ENCODE peak calls at places on chromosome 4, in eight cellular contexts. Y, Z, F, S, E, P, Q and U are unnamed samples.

GRCh38 chr4:133565379-133565778 is 416.3 kb downstream of the PCDH10 start:
- DNase-seq in Y (no peak), Z (no peak), F (no peak), S (peak; percentile 71), E (no peak), P (peak; percentile 74), Q (no peak), U (no peak)

GRCh38 chr4:2689114-2689513 is 67.0 kb downstream of the TNIP2 start:
- DNase-seq in Y (no peak), Z (no peak), F (no peak), S (no peak), E (peak; percentile 16), P (no peak), Q (no peak), U (no peak)

GRCh38 chr4:7546809-7547367 is 112.2 kb upstream of the PSAPL1 start:
- DNase-seq in Y (no peak), Z (no peak), F (no peak), S (no peak), E (peak; percentile 51), P (peak; percentile 30), Q (no peak), U (no peak)

GRCh38 chr4:176920694-176921093 is 128.0 kb upstream of the VEGFC start:
- DNase-seq in Y (no peak), Z (no peak), F (no peak), S (peak; percentile 83), E (peak; percentile 27), P (peak; percentile 50), Q (no peak), U (no peak)

GRCh38 chr4:2761035-2761923 is 5.1 kb upstream of the TNIP2 start:
- DNase-seq in Y (peak; percentile 59), Z (peak; percentile 85), F (no peak), S (peak; percentile 61), E (no peak), P (no peak), Q (no peak), U (peak; percentile 33)

GRCh38 chr4:157045507-157046127 is 30.3 kb upstream of the GLRB start:
- DNase-seq in Y (no peak), Z (peak; percentile 9), F (no peak), S (peak; percentile 77), E (peak; percentile 61), P (peak; percentile 74), Q (no peak), U (peak; percentile 34)

GRCh38 chr4:139951051-139951450 is 202.9 kb downstream of the MAML3 start:
- DNase-seq in Y (peak; percentile 62), Z (no peak), F (no peak), S (peak; percentile 59), E (no peak), P (peak; percentile 72), Q (no peak), U (peak; percentile 13)

GRCh38 chr4:139709660-139710059 is 44.0 kb downstream of the MGST2 start:
- DNase-seq in Y (no peak), Z (no peak), F (no peak), S (no peak), E (no peak), P (no peak), Q (no peak), U (no peak)

GRCh38 chr4:8765084-8765483 is 106.6 kb downstream of the HMX1 start:
- DNase-seq in Y (no peak), Z (no peak), F (no peak), S (no peak), E (no peak), P (no peak), Q (no peak), U (no peak)

GRCh38 chr4:10117424-10118354 is 1.1 kb upstream of the WDR1 start:
- DNase-seq in Y (peak; percentile 76), Z (peak; percentile 48), F (no peak), S (no peak), E (no peak), P (no peak), Q (no peak), U (no peak)

GRCh38 chr4:101835121-101835904 is 44.8 kb downstream of the BANK1 start:
- DNase-seq in Y (no peak), Z (no peak), F (no peak), S (peak; percentile 83), E (no peak), P (peak; percentile 35), Q (no peak), U (no peak)

GRCh38 chr4:6360385-6360784 is 90.7 kb downstream of the WFS1 start:
- DNase-seq in Y (no peak), Z (no peak), F (no peak), S (no peak), E (no peak), P (no peak), Q (no peak), U (no peak)

GRCh38 chr4:51858605-51859211 is 15.8 kb downstream of the DCUN1D4 start:
- DNase-seq in Y (no peak), Z (no peak), F (no peak), S (no peak), E (no peak), P (no peak), Q (no peak), U (no peak)

GRCh38 chr4:147617841-147618421 is 734 bp downstream of the TMEM184C start:
- DNase-seq in Y (no peak), Z (no peak), F (no peak), S (no peak), E (no peak), P (no peak), Q (no peak), U (peak; percentile 13)

GRCh38 chr4:44668521-44668920 is 9.7 kb upstream of the GUF1 start:
- DNase-seq in Y (no peak), Z (no peak), F (no peak), S (no peak), E (no peak), P (no peak), Q (no peak), U (no peak)

GRCh38 chr4:176404591-176404990 is 84.8 kb downstream of the SPCS3 start:
- DNase-seq in Y (no peak), Z (no peak), F (no peak), S (peak; percentile 80), E (peak; percentile 16), P (peak; percentile 52), Q (no peak), U (no peak)

GRCh38 chr4:152668338-152668964 is 11.3 kb downstream of the TMEM154 start:
- DNase-seq in Y (no peak), Z (no peak), F (no peak), S (no peak), E (no peak), P (no peak), Q (no peak), U (no peak)

GRCh38 chr4:167218022-167218608 is 16.2 kb downstream of the SPOCK3 start:
- DNase-seq in Y (no peak), Z (no peak), F (no peak), S (peak; percentile 45), E (no peak), P (no peak), Q (no peak), U (no peak)

GRCh38 chr4:14874990-14875389 is 127.3 kb upstream of the CPEB2 start:
- DNase-seq in Y (no peak), Z (no peak), F (no peak), S (no peak), E (no peak), P (no peak), Q (no peak), U (no peak)

DNA sequence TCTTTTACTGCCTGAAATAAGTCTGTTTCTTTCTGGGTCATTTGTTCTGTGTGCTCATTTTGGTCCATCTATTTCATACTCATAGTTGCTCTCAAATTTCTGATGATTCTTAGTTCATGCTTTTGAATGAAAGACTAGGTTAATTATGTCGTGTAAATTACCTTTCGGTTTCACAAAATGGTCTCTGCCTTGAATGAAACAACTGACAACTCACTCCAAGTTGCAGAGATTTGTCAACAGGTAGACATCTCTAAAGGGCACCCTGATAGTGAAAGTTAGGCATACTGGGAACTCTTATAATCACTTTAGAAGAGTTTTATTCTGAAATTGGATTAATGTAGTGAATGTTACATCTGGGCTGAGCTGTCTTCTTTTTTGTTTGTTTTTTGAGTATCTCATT is 726.9 kb downstream of the PDHA2 start:
- DNase-seq in Y (no peak), Z (no peak), F (no peak), S (no peak), E (no peak), P (no peak), Q (no peak), U (no peak)
- TF ChIP-seq CTCF in Y (no peak), Z (no peak), F (no peak), S (no peak), E (no peak), P (no peak), Q (no peak), U (no peak)

GRCh38 chr4:89599026-89599425 is 237.9 kb downstream of the SNCA start:
- DNase-seq in Y (no peak), Z (no peak), F (no peak), S (no peak), E (no peak), P (no peak), Q (no peak), U (no peak)

GRCh38 chr4:89598602-89599001 is 238.4 kb downstream of the SNCA start:
- DNase-seq in Y (no peak), Z (no peak), F (no peak), S (peak; percentile 44), E (no peak), P (no peak), Q (no peak), U (no peak)
- TF ChIP-seq CTCF in Y (peak; percentile 20), Z (no peak), F (no peak), S (peak; percentile 52), E (no peak), P (peak; percentile 43), Q (peak; percentile 47), U (peak; percentile 8)

GRCh38 chr4:74671074-74671698 is 123.1 kb downstream of the BTC start:
- DNase-seq in Y (peak; percentile 70), Z (peak; percentile 61), F (no peak), S (peak; percentile 77), E (peak; percentile 70), P (peak; percentile 76), Q (peak; percentile 27), U (no peak)
- TF ChIP-seq CTCF in Y (peak; percentile 62), Z (peak; percentile 57), F (no peak), S (peak; percentile 77), E (peak; percentile 71), P (peak; percentile 85), Q (peak; percentile 78), U (peak; percentile 40)

GRCh38 chr4:95290702-95291101 is 258.1 kb downstream of the UNC5C start:
- DNase-seq in Y (no peak), Z (no peak), F (no peak), S (peak; percentile 70), E (no peak), P (no peak), Q (no peak), U (no peak)
- TF ChIP-seq CTCF in Y (no peak), Z (no peak), F (no peak), S (no peak), E (no peak), P (no peak), Q (no peak), U (no peak)